ENCODE peak calls at places on chromosomes 12 and 14, in five cellular contexts. E, V, R, Z and I are unnamed samples.
A peak's percentile ranks its signal among the peaks of the same experiment; 100 is the strongest.

GRCh38 chr12:115771065-115771464 is 506.4 kb downstream of the MED13L start:
- DNase-seq in E (peak; percentile 35), R (no peak), V (no peak), Z (no peak), I (no peak)

GRCh38 chr14:63542231-63542999 is 762 bp downstream of the PPP2R5E start:
- DNase-seq in E (peak; percentile 9), V (peak; percentile 26), R (no peak), Z (peak; percentile 45), I (no peak)

GRCh38 chr12:100077367-100077766 is 65.3 kb downstream of the BLTP3B start:
- DNase-seq in R (no peak), V (peak; percentile 39), E (no peak), Z (no peak), I (no peak)

GRCh38 chr14:50389668-50390441 is 6.8 kb downstream of the CDKL1 start:
- DNase-seq in Z (peak; percentile 21), E (no peak), R (no peak), V (no peak), I (no peak)

GRCh38 chr14:69652942-69653680 is 41.7 kb downstream of the SUSD6 start:
- DNase-seq in R (no peak), E (no peak), Z (peak; percentile 76), V (peak; percentile 50), I (no peak)

GRCh38 chr12:77062846-77063461 is 2.4 kb downstream of the E2F7 start:
- DNase-seq in R (peak; percentile 89), V (peak; percentile 91), Z (no peak), E (no peak), I (no peak)

GRCh38 chr12:41479431-41479830 is 291.3 kb downstream of the PDZRN4 start:
- DNase-seq in E (no peak), Z (no peak), V (no peak), R (no peak), I (no peak)

GRCh38 chr12:104699489-104700194 is 242.9 kb downstream of the CHST11 start:
- DNase-seq in R (no peak), E (no peak), V (peak; percentile 15), Z (no peak), I (no peak)

GRCh38 chr14:92880351-92880750 is 42.6 kb upstream of the CHGA start:
- DNase-seq in Z (no peak), V (peak; percentile 11), E (no peak), R (no peak), I (no peak)

GRCh38 chr14:91744068-91744480 is 12.2 kb upstream of the CATSPERB start:
- DNase-seq in R (no peak), V (peak; percentile 15), Z (no peak), E (no peak), I (peak; percentile 83)

GRCh38 chr12:121789800-121790748 is 3.4 kb downstream of the RHOF start:
- DNase-seq in R (no peak), E (peak; percentile 46), V (no peak), Z (no peak), I (no peak)

GRCh38 chr14:96104469-96105057 is 65.4 kb downstream of the C14orf132 start:
- DNase-seq in E (peak; percentile 5), Z (peak; percentile 97), R (peak; percentile 93), V (peak; percentile 94), I (no peak)
- TF ChIP-seq CTCF in E (no peak), Z (no peak), R (no peak), V (no peak), I (no peak)

DNA sequence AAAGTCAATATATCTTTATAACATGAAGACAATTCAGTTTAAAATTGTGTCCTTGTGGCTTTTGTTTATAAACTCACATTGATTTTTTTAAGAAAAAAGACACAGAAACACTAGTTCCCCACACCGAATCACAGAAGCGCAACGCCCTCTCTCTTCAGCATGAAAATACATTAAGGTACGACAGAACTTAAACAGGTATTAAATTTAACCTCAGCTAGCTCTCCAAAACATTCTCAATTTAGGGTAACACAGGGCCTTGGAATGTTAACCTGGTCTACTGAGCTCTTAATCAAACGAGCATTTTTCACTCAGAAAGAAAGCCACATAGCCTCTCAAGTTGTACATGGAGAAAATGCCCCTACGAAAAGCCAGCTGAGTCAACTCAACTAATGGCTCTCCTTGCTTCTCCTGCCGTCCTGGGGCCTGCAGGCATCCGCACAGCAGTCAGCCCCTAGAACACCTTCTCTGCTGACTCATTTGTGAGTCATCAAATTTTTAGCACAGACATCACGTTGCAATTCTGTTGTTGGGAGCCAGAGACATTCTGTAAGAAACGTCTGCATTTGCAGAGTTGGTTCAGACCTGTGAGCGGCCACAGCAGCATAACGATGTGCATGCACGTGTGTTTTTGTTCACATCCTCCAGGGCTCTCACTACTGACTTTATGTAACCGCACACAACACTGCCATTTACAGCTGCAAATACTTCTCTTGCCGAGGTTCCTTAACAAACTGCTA is 141.6 kb downstream of the ITPR2 start:
- DNase-seq in Z (no peak), V (peak; percentile 98), E (peak; percentile 4), R (peak; percentile 98), I (no peak)
- TF ChIP-seq CTCF in Z (no peak), V (peak; percentile 9), E (no peak), R (no peak), I (no peak)

GRCh38 chr12:123761841-123762714 is at the start of gene DNAH10:
- DNase-seq in E (peak; percentile 16), V (peak; percentile 3), R (no peak), Z (peak; percentile 84), I (no peak)
- TF ChIP-seq CTCF in E (no peak), V (no peak), R (peak; percentile 42), Z (no peak), I (no peak)

GRCh38 chr14:31084385-31084784 is 58.2 kb upstream of the STRN3 start:
- DNase-seq in E (peak; percentile 89), Z (peak; percentile 58), R (no peak), V (no peak), I (no peak)
- TF ChIP-seq CTCF in E (peak; percentile 3), Z (no peak), R (peak; percentile 12), V (no peak), I (no peak)

DNA sequence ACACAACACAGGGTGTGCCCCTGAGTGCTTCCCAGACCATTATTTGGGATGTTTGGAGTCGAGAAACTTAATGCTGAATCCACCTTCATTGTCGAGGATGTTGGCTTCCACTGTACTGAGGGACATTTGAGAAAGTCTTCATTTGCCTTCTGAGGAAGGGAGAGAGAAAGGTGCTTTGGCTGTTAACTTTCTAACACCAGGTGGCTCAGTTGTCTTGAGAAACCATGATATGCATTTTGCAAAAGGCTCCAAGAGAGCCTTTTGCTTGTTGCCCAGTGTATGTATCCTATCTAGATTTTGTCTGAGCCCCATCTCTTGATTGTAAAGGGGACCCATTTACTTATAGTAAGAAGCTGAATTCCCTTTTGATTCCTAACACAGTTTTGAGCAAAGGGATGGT is 28.6 kb upstream of the NRXN3 start:
- DNase-seq in E (no peak), V (no peak), Z (no peak), R (no peak), I (no peak)
- TF ChIP-seq CTCF in E (no peak), V (no peak), Z (no peak), R (no peak), I (peak; percentile 6)

GRCh38 chr12:123938679-123939480 is 33.8 kb downstream of the CCDC92 start:
- DNase-seq in E (no peak), Z (peak; percentile 74), V (no peak), R (no peak), I (no peak)
- TF ChIP-seq CTCF in E (no peak), Z (no peak), V (peak; percentile 38), R (peak; percentile 48), I (peak; percentile 15)

DNA sequence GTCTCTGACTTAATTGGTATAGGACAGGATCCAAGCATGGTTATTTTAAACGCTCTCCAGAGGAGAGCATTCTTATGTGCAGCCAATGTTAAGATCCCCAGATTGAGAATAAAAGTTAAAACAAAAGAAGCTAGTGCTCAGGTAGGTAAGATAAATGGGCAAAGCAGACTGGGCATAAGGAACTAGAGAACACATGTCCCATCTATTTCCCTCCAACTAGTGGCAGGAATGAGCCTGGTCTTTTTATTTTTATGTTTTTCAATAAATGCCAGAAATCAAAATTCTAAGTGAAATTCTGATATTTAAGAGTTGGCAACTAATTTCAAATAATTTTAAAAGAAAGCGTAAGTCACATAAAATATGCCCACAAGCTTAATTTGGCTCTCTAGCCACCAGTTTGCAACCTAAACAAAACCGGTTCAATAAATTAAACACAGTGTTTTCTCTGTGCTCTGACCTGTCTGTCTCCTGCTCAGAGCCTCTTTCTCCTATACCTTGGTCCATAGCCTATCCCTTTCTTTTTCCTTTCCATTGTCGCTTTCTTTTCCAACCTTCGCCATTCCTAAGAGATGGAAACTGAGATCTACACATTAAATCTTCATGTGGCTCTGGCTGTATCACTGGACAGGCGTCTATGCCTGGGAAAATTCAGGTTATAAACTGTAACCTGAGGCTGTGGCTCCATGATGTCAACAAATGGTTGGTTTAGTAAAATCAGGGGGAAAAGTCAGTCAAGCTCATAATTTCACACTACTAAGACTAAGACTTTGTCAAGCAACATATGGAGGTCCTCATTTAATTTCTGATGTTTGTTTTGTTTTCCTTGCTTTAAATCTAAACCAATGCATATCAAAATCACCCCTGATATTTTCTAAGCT is 5.5 kb downstream of the SLC38A1 start:
- DNase-seq in R (no peak), Z (no peak), V (no peak), E (no peak), I (no peak)
- TF ChIP-seq CTCF in R (peak; percentile 20), Z (no peak), V (peak; percentile 19), E (peak; percentile 67), I (no peak)

GRCh38 chr14:52551696-52552062 is 626 bp downstream of the TXNDC16 start:
- DNase-seq in Z (no peak), V (peak; percentile 41), E (peak; percentile 6), R (peak; percentile 52), I (no peak)

GRCh38 chr14:52553671-52554575 is 1.3 kb downstream of the GPR137C start:
- DNase-seq in E (peak; percentile 90), V (peak; percentile 89), R (peak; percentile 86), Z (peak; percentile 97), I (peak; percentile 83)

GRCh38 chr14:52553002-52553670 is 500 bp downstream of the GPR137C start:
- DNase-seq in V (peak; percentile 1), Z (peak; percentile 86), R (peak; percentile 9), E (peak; percentile 28), I (no peak)

GRCh38 chr14:52551205-52551604 is 1.1 kb downstream of the TXNDC16 start:
- DNase-seq in Z (no peak), E (no peak), R (no peak), V (no peak), I (no peak)

GRCh38 chr14:52552063-52552988 is at the start of the genes GPR137C and TXNDC16:
- DNase-seq in E (peak; percentile 100), R (peak; percentile 99), Z (peak; percentile 100), V (peak; percentile 99), I (peak; percentile 99)
- TF ChIP-seq CTCF in E (no peak), R (no peak), Z (no peak), V (no peak), I (no peak)

GRCh38 chr12:30134229-30134628 is 350.5 kb upstream of the TMTC1 start:
- DNase-seq in R (no peak), E (no peak), V (peak; percentile 11), Z (no peak), I (peak; percentile 34)
- TF ChIP-seq CTCF in R (no peak), E (no peak), V (peak; percentile 4), Z (no peak), I (peak; percentile 40)

DNA sequence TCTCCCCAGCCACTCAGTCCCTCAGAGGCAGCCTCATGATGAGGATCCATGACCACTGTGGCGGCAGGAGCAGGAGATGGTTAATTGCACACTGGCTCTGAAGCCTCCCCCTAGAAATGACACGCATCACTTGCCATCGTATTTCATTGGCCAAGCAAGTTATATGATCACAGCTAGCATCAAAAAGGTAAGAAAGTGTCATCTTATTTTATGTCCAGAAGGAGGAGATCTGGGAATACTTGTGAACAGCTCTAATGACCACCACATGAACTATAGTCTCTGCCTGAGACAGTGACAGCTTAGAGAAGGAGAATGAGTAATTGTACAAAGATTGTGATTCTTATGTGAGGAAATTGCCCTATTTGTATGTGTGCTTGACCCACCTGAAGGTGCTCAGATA is 363.4 kb downstream of the NUAK1 start:
- DNase-seq in Z (no peak), V (peak; percentile 72), E (no peak), R (peak; percentile 35), I (no peak)
- TF ChIP-seq CTCF in Z (no peak), V (peak; percentile 19), E (no peak), R (no peak), I (peak; percentile 35)